ENCODE peak calls at places on chromosomes 16 and 17, in five cellular contexts. X is NCI-H2081, C is GM23248, B is HAP-1, S is substantia nigra. Q is an unnamed sample.

GRCh38 chr17:16617481-16618060 is 36.1 kb downstream of the ZNF624 start:
- DNase-seq in X (no peak), C (no peak), B (no peak), S (no peak), Q (no peak)

GRCh38 chr16:85037050-85037410 is 9.4 kb downstream of the KIAA0513 start:
- DNase-seq in X (no peak), C (peak; percentile 56), B (no peak), S (no peak), Q (no peak)

GRCh38 chr16:85296859-85297698 is 184.8 kb upstream of the CIBAR2 start:
- DNase-seq in X (peak; percentile 14), C (peak; percentile 59), B (no peak), S (peak; percentile 47), Q (peak; percentile 36)

GRCh38 chr16:8634991-8635736 is 13.7 kb downstream of the METTL22 start:
- DNase-seq in X (no peak), C (peak; percentile 58), B (peak; percentile 34), S (no peak), Q (no peak)

GRCh38 chr17:18319604-18320256 is 4.6 kb downstream of the SMCR8 start:
- DNase-seq in X (peak; percentile 24), C (peak; percentile 90), B (peak; percentile 35), S (no peak), Q (peak; percentile 9)

GRCh38 chr17:60604686-60605334 is 4.8 kb downstream of the PPM1D start:
- DNase-seq in X (no peak), C (peak; percentile 89), B (no peak), S (no peak), Q (peak; percentile 17)

GRCh38 chr16:47888142-47888541 is 267.7 kb downstream of the ABCC12 start:
- DNase-seq in X (no peak), C (peak; percentile 43), B (no peak), S (no peak), Q (no peak)

GRCh38 chr17:17448723-17449122 is 28.1 kb upstream of the MED9 start:
- DNase-seq in X (no peak), C (no peak), B (no peak), S (no peak), Q (no peak)

GRCh38 chr16:85395207-85395912 is 217.8 kb upstream of the GSE1 start:
- DNase-seq in X (peak; percentile 90), C (peak; percentile 99), B (peak; percentile 57), S (no peak), Q (no peak)

GRCh38 chr17:37134050-37134449 is 185.3 kb downstream of the AATF start:
- DNase-seq in X (peak; percentile 22), C (no peak), B (peak; percentile 75), S (no peak), Q (no peak)

GRCh38 chr16:75099738-75100615 is 16.6 kb downstream of the LDHD start:
- DNase-seq in X (no peak), C (no peak), B (no peak), S (no peak), Q (no peak)

GRCh38 chr16:82175627-82176026 is 5.6 kb upstream of the MPHOSPH6 start:
- DNase-seq in X (no peak), C (no peak), B (no peak), S (no peak), Q (no peak)

GRCh38 chr17:82948081-82948511 is 108.3 kb upstream of the ZNF750 start:
- DNase-seq in X (no peak), C (no peak), B (no peak), S (no peak), Q (no peak)

GRCh38 chr17:82406131-82406671 is 11.9 kb upstream of the HEXD start:
- DNase-seq in X (no peak), C (no peak), B (no peak), S (no peak), Q (no peak)

GRCh38 chr17:40107266-40107980 is 7.0 kb upstream of the NR1D1 start:
- DNase-seq in X (no peak), C (peak; percentile 55), B (no peak), S (no peak), Q (no peak)

GRCh38 chr16:59702531-59702930 is 968.4 kb upstream of the GOT2 start:
- DNase-seq in X (no peak), C (no peak), B (no peak), S (no peak), Q (no peak)

GRCh38 chr17:56185491-56185890 is 32.2 kb downstream of the ANKFN1 start:
- DNase-seq in X (no peak), C (peak; percentile 67), B (no peak), S (no peak), Q (no peak)

GRCh38 chr17:8946476-8946875 is 19.0 kb downstream of the PIK3R5 start:
- DNase-seq in X (no peak), C (peak; percentile 49), B (no peak), S (no peak), Q (no peak)

Q was measured in hippocampal formation.